ENCODE peak calls at places on chromosomes 13 and 19, in four cellular contexts. E is coronary artery, V is fibroblast of pulmonary artery, W is adrenal gland. S is an unnamed sample.

GRCh38 chr19:34017024-34017423 is 155.3 kb upstream of the LSM14A start:
- DNase-seq in W (no peak), E (no peak), V (no peak), S (no peak)

GRCh38 chr19:6521718-6522646 is 8.8 kb upstream of the TNFSF9 start:
- DNase-seq in W (no peak), E (no peak), V (peak), S (no peak)

GRCh38 chr19:5110546-5110945 is 141.6 kb downstream of the KDM4B start:
- DNase-seq in E (no peak), V (no peak), W (no peak), S (no peak)

GRCh38 chr19:41638624-41639023 is 11.8 kb upstream of the CEACAM4 start:
- DNase-seq in V (no peak), E (no peak), W (no peak), S (no peak)

GRCh38 chr13:113956571-113956970 is 17.3 kb downstream of the C13orf46 start:
- DNase-seq in W (no peak), V (no peak), E (no peak), S (peak)

GRCh38 chr19:56118666-56119584 is 2.2 kb downstream of the ZNF787 start:
- DNase-seq in E (no peak), V (no peak), W (peak), S (no peak)

GRCh38 chr19:17035842-17036424 is 9.3 kb upstream of the CPAMD8 start:
- DNase-seq in V (no peak), W (peak), E (no peak), S (peak)

GRCh38 chr13:32426981-32427851 is 714 bp downstream of the N4BP2L1 start:
- DNase-seq in E (peak), W (peak), V (no peak), S (peak)

GRCh38 chr13:96963786-96964475 is 30.3 kb downstream of the OXGR1 start:
- DNase-seq in W (no peak), E (no peak), V (no peak), S (no peak)

GRCh38 chr19:31083122-31083521 is 266.1 kb downstream of the TSHZ3 start:
- DNase-seq in E (no peak), V (no peak), W (no peak), S (no peak)

GRCh38 chr19:40565355-40565754 is 11.3 kb upstream of the SHKBP1 start:
- DNase-seq in E (no peak), V (no peak), W (no peak), S (no peak)

GRCh38 chr19:40570313-40571004 is 6.2 kb upstream of the SHKBP1 start:
- DNase-seq in E (peak), V (peak), W (peak), S (peak)

GRCh38 chr19:40567750-40568494 is 8.8 kb upstream of the SHKBP1 start:
- DNase-seq in E (no peak), V (no peak), W (no peak), S (no peak)

GRCh38 chr19:40565910-40566495 is 10.7 kb upstream of the SHKBP1 start:
- DNase-seq in W (no peak), E (no peak), V (no peak), S (no peak)

DNA sequence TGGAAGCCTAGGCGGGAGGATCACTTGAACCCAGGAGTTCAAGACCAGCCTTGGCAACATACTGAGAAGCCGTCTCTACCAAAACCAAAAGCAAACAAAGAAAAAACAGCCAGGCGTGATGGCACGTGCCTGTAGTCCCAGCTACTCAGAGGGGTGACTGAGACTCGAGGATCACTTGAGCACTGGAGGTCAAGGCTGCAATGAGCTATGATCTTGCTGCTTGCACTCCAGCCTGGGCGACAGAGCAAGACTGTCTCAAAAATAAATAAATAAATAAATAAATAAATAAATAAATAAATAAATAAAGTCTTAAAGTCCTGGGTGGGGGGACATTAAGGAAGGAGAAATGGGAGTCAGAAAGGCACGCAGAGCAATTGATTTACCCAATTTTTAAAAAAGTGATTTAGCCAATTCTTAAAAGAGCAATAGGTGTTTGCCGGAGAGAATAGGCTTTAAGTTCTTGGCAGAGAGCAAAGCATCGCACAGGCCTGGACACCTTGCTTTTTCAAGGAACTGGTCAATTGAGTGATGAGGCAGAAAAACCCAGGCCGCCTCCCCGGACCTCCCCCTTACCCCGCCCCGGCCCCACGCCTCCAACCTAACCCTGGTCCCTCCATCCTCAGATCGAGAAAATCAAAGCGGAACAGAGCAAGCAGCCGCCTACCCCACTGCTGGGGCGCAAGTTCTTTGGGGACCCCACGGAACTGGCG is 9.5 kb upstream of the SHKBP1 start:
- DNase-seq in V (no peak), W (no peak), E (no peak), S (no peak)
- H3K4me3 ChIP-seq in V (peak), W (peak), E (peak), S (peak)

DNA sequence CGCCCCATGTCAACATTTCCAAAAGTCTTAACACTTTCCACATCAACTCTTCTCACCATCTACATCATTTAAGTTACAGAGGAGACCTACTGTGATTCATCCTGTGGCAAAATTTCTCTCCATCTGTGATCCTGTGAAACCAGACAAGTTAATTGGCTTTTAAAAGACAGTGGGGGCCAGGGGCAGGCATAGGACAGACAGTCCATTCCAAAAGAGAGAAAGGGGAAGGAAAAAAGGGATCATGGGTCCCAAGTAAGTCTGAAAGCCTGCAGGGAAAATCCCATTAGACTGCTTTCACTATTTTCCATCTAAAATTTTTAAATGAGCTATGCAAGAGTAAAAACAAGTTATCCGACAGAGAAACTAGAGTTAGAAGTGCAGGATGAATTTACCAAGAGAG is 121.0 kb downstream of the MRPL57 start:
- DNase-seq in W (no peak), V (peak), E (no peak), S (no peak)
- H3K4me3 ChIP-seq in W (peak), V (peak), E (peak), S (peak)

DNA sequence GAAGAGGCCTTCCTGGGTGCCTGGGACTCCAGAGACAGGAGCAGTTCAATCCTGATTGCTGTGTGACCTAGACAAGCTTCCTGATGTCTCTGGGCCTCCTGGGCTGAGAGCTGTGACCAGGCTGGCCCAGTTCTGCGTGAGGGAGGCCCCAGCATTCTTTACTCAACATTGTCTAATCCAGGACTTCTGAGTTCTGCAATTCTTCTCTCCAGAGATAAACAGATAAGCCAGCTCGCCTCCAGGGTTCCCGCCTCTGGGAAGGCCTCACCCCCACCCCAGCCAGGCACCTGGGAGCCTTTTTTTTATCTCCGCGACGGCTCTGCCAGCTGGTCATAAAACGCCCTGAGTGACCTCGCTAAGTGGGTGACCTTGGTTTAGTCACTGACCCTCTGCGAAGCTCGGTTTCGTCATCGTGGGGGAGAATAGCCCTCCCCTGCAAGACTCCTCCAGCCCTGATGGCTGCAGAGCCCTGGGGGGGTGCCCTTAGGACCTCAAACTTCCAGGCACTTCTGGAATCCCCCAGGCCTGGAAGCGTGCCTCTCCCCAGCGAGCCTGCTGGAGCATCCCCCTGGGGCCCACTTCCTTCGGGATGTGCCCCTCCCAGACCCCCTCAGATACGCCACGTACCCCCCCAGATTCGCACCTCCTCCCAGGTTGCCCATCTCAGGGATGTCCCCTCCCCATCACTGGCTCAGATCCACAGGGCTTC is 1.9 kb downstream of the SULT2B1 start:
- DNase-seq in E (no peak), V (peak), W (peak), S (no peak)
- H3K4me3 ChIP-seq in E (no peak), V (no peak), W (no peak), S (no peak)

GRCh38 chr13:64718116-64718515 is 2512.0 kb downstream of the PCDH9 start:
- DNase-seq in E (no peak), V (no peak), W (no peak), S (no peak)

DNA sequence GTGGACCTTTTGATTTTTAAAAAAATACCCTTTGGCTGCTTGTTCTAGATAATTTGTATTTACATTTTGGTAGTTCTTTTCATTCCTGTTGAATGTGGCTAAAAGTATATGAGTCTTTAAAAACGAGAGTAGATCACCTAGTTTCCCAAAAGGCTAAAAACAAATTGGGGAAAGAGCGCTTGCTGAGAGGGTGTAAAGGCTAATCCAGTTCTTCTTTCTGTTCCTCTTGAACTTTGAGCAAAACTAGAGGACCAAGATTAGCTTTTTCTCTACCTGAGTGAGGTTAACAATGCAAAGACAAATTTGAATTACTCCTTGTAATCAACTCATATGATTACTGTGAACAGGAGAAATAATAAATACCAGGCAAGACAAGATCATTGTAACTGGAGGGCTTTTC is 2513.2 kb downstream of the PCDH9 start:
- DNase-seq in V (no peak), E (no peak), W (no peak), S (no peak)
- H3K4me3 ChIP-seq in V (no peak), E (no peak), W (no peak), S (no peak)

S was measured in heart left ventricle.